ENCODE peak calls at places on chromosomes 1 and 21, in four cellular contexts. A, L, H and P are unnamed samples. For H3K27me3 and H3K4me1, the result is how much of the 10 kb centered on the place peaks cover.

GRCh38 chr1:204448321-204448964 is 36.8 kb upstream of the PPP1R15B start:
- DNase-seq in A (no peak), L (no peak), H (no peak), P (no peak)

GRCh38 chr1:190699165-190699564 is 221.5 kb upstream of the BRINP3 start:
- DNase-seq in A (no peak), L (no peak), H (no peak), P (no peak)

GRCh38 chr1:41795205-41795762 is 123.4 kb downstream of the HIVEP3 start:
- DNase-seq in A (peak), L (peak), H (no peak), P (no peak)

GRCh38 chr1:192575499-192576189 is at the start of gene RGS1:
- DNase-seq in A (no peak), L (no peak), H (peak), P (no peak)

GRCh38 chr1:177817969-177818872 is 151.6 kb downstream of the SEC16B start:
- DNase-seq in A (no peak), L (no peak), H (no peak), P (no peak)

GRCh38 chr1:16017461-16018303 is at the start of gene HSPB7:
- DNase-seq in A (peak), L (peak), H (peak), P (peak)

GRCh38 chr1:112605633-112606327 is 13.2 kb downstream of the ST7L start:
- DNase-seq in A (peak), L (peak), H (no peak), P (no peak)

GRCh38 chr1:85151446-85151845 is 49.4 kb downstream of the SYDE2 start:
- DNase-seq in A (no peak), L (no peak), H (no peak), P (no peak)

GRCh38 chr1:20834192-20834591 is 47.1 kb upstream of the HP1BP3 start:
- DNase-seq in A (no peak), L (no peak), H (no peak), P (no peak)

GRCh38 chr1:162178432-162178831 is 108.9 kb downstream of the NOS1AP start:
- DNase-seq in A (no peak), L (no peak), H (no peak), P (no peak)

GRCh38 chr1:10530281-10530740 is 55.6 kb downstream of the PEX14 start:
- DNase-seq in A (peak), L (peak), H (peak), P (peak)

GRCh38 chr1:98078586-98078985 is 157.8 kb upstream of the DPYD start:
- DNase-seq in A (peak), L (peak), H (no peak), P (no peak)

GRCh38 chr1:34262921-34263320 is 86.2 kb downstream of the C1orf94 start:
- DNase-seq in A (no peak), L (no peak), H (no peak), P (no peak)

GRCh38 chr1:180920702-180921101 is 8.0 kb downstream of the KIAA1614 start:
- DNase-seq in A (no peak), L (no peak), H (no peak), P (no peak)

GRCh38 chr1:43270421-43271095 is 775 bp downstream of the TMEM125 start:
- DNase-seq in A (peak), L (no peak), H (peak), P (peak)

GRCh38 chr1:158003409-158003805 is 10.0 kb downstream of the KIRREL1 start:
- DNase-seq in A (peak), L (peak), H (no peak), P (peak)

GRCh38 chr1:32182060-32182459 is 2.6 kb downstream of the TXLNA start:
- DNase-seq in A (no peak), L (peak), H (no peak), P (no peak)

GRCh38 chr1:54227091-54227602 is 27.2 kb downstream of the MRPL37 start:
- DNase-seq in A (peak), L (peak), H (no peak), P (peak)

GRCh38 chr1:2980073-2980791 is 41.0 kb upstream of the ACTRT2 start:
- DNase-seq in A (no peak), L (no peak), H (no peak), P (no peak)

GRCh38 chr1:106879538-106879937 is 176.9 kb upstream of the PRMT6 start:
- DNase-seq in A (no peak), L (no peak), H (peak), P (peak)

GRCh38 chr1:150841626-150842025 is 33.6 kb upstream of the CTSK start:
- DNase-seq in A (no peak), L (no peak), H (no peak), P (no peak)

GRCh38 chr1:21749109-21749508 is 33.8 kb downstream of the USP48 start:
- DNase-seq in A (no peak), L (no peak), H (no peak), P (no peak)

GRCh38 chr1:96306809-96307208 is 414.8 kb upstream of the PTBP2 start:
- DNase-seq in A (peak), L (peak), H (no peak), P (no peak)

GRCh38 chr1:58812926-58813325 is 29.1 kb upstream of the JUN start:
- DNase-seq in A (no peak), L (no peak), H (no peak), P (no peak)

GRCh38 chr1:220786057-220786336 is 716 bp upstream of the MTARC1 start:
- DNase-seq in A (no peak), L (no peak), H (peak), P (no peak)

GRCh38 chr1:1200876-1201810 is 5.2 kb downstream of the TNFRSF18 start:
- DNase-seq in A (peak), L (peak), H (peak), P (peak)

GRCh38 chr21:16563795-16564194 is 834.0 kb downstream of the USP25 start:
- DNase-seq in A (peak), L (peak), H (peak), P (no peak)

GRCh38 chr1:216750031-216750627 is 26.9 kb upstream of the ESRRG start:
- DNase-seq in A (peak), L (peak), H (no peak), P (no peak)

GRCh38 chr1:114154146-114154962 is 685 bp upstream of the SYT6 start:
- DNase-seq in A (peak), L (peak), H (peak), P (no peak)

GRCh38 chr1:66258404-66259105 is 275.4 kb upstream of the SGIP1 start:
- DNase-seq in A (no peak), L (no peak), H (no peak), P (no peak)

GRCh38 chr1:152048641-152048970 is 11.8 kb upstream of the S100A11 start:
- DNase-seq in A (no peak), L (no peak), H (no peak), P (no peak)

GRCh38 chr1:152050886-152051764 is 14.3 kb upstream of the S100A11 start:
- DNase-seq in A (no peak), L (peak), H (no peak), P (no peak)

GRCh38 chr1:152052606-152053005 is 15.8 kb upstream of the S100A11 start:
- DNase-seq in A (peak), L (peak), H (peak), P (peak)

GRCh38 chr1:152049291-152050073 is 12.7 kb upstream of the S100A11 start:
- DNase-seq in A (peak), L (peak), H (no peak), P (no peak)

DNA sequence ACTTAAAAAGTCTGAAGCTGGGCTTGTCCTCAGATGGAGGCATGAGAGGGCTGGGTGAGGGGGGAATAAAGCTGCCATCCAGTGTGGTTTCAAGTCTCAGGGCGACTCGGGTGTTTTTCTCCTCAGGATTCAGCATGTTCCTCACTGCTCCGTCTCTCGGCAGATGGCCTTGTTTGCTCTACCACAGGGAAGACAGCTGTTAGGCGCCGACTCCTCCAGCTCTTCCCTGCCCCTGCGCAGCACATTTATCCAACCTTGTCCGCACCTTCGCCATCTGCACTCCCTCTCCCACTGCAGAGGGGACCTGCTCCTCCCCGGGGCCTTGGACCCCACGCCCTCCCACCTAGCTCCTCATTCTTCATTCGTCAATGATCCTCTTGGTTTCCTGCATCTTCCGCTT is 16.6 kb upstream of the S100A11 start:
- DNase-seq in A (no peak), L (no peak), H (no peak), P (no peak)
- H3K27me3 ChIP-seq in A (under half), L (under half), H (under half), P (under half)

GRCh38 chr1:167119696-167120095 is 25.8 kb downstream of the STYXL2 start:
- DNase-seq in A (no peak), L (no peak), H (no peak), P (no peak)

GRCh38 chr1:167122568-167122967 is 28.7 kb downstream of the STYXL2 start:
- DNase-seq in A (no peak), L (no peak), H (no peak), P (no peak)

GRCh38 chr1:167122121-167122480 is 28.2 kb downstream of the STYXL2 start:
- DNase-seq in A (no peak), L (no peak), H (no peak), P (no peak)

GRCh38 chr1:167121375-167122120 is 27.7 kb downstream of the STYXL2 start:
- DNase-seq in A (peak), L (peak), H (peak), P (peak)

GRCh38 chr1:167120899-167121298 is 27.0 kb downstream of the STYXL2 start:
- DNase-seq in A (no peak), L (no peak), H (no peak), P (no peak)
- H3K4me3 ChIP-seq in A (no peak), L (peak), H (peak), P (no peak)

GRCh38 chr1:109995536-109995935 is 11.0 kb downstream of the AHCYL1 start:
- DNase-seq in A (no peak), L (no peak), H (no peak), P (no peak)

GRCh38 chr1:109996476-109996875 is 11.9 kb downstream of the AHCYL1 start:
- DNase-seq in A (peak), L (peak), H (no peak), P (no peak)

GRCh38 chr1:109994654-109995053 is 10.1 kb downstream of the AHCYL1 start:
- DNase-seq in A (no peak), L (no peak), H (no peak), P (no peak)

GRCh38 chr1:109997204-109997866 is 12.8 kb downstream of the AHCYL1 start:
- DNase-seq in A (no peak), L (no peak), H (no peak), P (no peak)

DNA sequence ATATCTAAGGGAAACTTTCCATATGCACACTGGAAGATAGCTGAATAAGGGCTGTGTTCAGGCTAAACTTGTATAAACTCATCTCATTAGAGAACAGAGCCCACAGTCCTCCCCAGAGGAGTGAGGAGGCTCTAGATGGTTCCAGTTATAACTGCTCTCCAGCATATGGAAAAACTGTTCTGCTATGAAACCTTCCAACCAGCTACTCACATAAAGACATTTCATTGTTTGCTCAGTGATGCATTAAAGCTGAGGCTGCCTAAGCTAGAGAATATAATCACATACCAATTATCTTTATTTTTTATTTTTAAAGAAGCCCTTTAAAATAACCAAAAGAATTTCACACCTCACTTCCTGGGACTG is 13.3 kb downstream of the AHCYL1 start:
- DNase-seq in A (no peak), L (no peak), H (no peak), P (no peak)
- H3K4me1 ChIP-seq in A (under half), L (under half), H (under half), P (under half)

GRCh38 chr21:37005548-37006242 is 807 bp upstream of the RIPPLY3 start:
- DNase-seq in A (no peak), L (no peak), H (no peak), P (no peak)

GRCh38 chr21:37006243-37006520 is 320 bp upstream of the RIPPLY3 start:
- DNase-seq in A (no peak), L (no peak), H (no peak), P (no peak)

GRCh38 chr21:37006521-37007291 is at the start of gene RIPPLY3:
- DNase-seq in A (peak), L (peak), H (no peak), P (no peak)

GRCh38 chr21:37008705-37009104 is 2.2 kb downstream of the RIPPLY3 start:
- DNase-seq in A (no peak), L (no peak), H (no peak), P (no peak)

GRCh38 chr21:37009740-37010341 is 3.3 kb downstream of the RIPPLY3 start:
- DNase-seq in A (peak), L (peak), H (peak), P (peak)
- H3K27me3 ChIP-seq in A (under half), L (under half), H (under half), P (under half)

GRCh38 chr1:243286409-243287127 is 30.7 kb downstream of the SDCCAG8 start:
- DNase-seq in A (no peak), L (peak), H (no peak), P (no peak)
- H3K4me3 ChIP-seq in A (no peak), L (no peak), H (no peak), P (no peak)

GRCh38 chr1:27627051-27627450 is 7.9 kb downstream of the FGR start:
- DNase-seq in A (no peak), L (no peak), H (no peak), P (no peak)

GRCh38 chr1:27628712-27629111 is 6.3 kb downstream of the FGR start:
- DNase-seq in A (no peak), L (no peak), H (no peak), P (peak)

GRCh38 chr1:27623327-27624212 is 11.4 kb downstream of the FGR start:
- DNase-seq in A (no peak), L (no peak), H (no peak), P (no peak)

GRCh38 chr1:27624467-27625233 is 10.3 kb downstream of the FGR start:
- DNase-seq in A (no peak), L (no peak), H (no peak), P (no peak)

DNA sequence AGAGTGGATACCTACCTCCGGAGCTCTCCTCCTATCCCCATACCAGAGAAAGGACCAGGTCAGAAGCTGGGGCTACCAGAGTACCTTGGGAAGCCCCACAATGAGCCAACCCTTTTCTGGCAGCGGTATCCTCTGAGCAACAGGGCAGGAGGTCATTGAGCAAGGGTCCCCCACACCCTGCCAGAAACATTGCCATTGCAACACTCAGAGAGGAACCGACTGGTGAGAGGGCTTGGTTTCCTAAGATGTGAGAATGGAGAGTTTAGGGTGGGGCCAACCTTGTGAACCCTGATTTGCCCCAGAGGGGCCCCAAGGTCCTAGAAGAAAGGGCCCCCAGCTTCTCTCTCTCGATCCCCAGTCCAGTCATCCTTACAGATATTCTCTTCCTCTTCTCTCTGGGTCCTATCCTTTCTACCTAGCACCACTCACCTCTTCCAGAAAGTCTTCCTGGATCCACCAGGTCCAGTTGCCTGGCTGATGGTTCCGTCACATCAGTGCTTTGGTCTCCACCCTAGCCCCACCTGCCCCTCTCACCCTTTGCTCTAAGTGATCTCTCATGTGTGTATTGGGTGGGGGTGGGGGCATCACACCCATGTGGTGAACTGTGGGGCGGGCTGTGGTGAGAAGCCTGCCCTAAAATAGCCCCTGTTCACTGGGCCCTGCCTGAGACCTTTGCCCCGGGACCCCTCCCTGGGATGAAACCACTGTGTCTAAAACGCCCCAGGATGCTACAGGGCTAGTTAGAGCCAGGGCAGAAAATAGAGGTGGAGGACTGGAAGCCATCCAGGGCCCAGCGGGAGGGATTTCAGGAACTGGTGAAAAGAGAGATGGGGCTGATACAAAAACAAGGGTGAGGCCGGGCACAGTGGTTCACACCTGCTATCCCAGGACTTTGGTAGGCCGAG is 8.7 kb downstream of the FGR start:
- DNase-seq in A (peak), L (no peak), H (peak), P (no peak)
- H3K4me1 ChIP-seq in A (under half), L (under half), H (half or more), P (under half)

GRCh38 chr21:42347601-42348327 is 3.0 kb downstream of the TFF2 start:
- DNase-seq in A (no peak), L (no peak), H (no peak), P (no peak)

GRCh38 chr21:42348762-42349161 is 2.0 kb downstream of the TFF2 start:
- DNase-seq in A (no peak), L (no peak), H (no peak), P (no peak)

GRCh38 chr21:42350271-42350885 is 416 bp downstream of the TFF2 start:
- DNase-seq in A (no peak), L (no peak), H (no peak), P (no peak)

GRCh38 chr21:42350899-42351543 is at the start of gene TFF2:
- DNase-seq in A (no peak), L (no peak), H (no peak), P (no peak)

GRCh38 chr21:42349420-42350075 is 1.2 kb downstream of the TFF2 start:
- DNase-seq in A (no peak), L (no peak), H (no peak), P (no peak)
- H3K27me3 ChIP-seq in A (under half), L (under half), H (under half), P (under half)

DNA sequence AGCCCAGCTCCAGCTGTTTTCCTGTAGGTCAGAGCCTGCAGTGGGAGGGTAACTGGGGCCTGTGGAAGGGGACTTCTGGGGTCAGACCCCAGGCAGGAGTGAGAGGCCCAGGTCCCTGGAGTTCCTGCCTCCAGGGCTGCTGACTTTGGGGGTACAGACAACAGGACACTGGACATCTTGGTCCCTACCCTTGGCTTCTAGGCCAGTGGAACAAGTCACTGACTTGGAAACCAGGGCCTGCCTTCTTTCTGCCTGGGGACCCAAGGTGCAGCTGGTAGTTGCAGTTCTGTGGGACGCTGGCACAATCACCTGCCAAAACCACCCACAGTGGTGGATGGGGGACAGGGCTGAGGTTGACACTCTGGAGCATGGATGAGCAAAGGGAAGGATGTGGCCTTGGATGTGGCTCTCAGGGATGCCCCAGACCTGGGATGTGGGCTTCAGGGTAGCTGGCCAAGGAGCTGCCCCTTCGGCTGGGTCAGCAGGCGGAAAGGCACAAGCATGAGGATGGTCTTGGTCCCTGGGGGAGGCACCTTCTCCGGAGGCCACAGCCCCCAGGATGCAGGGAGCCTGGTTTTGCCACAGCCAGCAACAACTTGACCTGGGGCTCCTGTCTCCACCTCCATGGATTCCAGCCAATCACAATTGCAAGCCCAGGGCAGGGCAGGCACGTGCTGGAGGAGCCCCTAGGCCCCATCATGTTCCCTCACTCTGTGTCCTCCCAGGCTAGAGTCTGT is 5.8 kb downstream of the JMJD4 start:
- DNase-seq in A (no peak), L (no peak), H (no peak), P (peak)
- H3K4me3 ChIP-seq in A (peak), L (no peak), H (peak), P (peak)